ENCODE peak calls at places on chromosomes 7 and 10, in six cellular contexts. One of them, this sample, is unnamed.

GRCh38 chr7:3244241-3244814 is 56.7 kb upstream of the SDK1 start:
- DNase-seq in heart left ventricle: no peak
- DNase-seq in testis: no peak
- DNase-seq in stimulated activated effector memory CD8-positive, alpha-beta T cell treated with anti-CD3 and anti-CD28 coated beads, Interleukin-12 subunit alpha, Interleukin-12 subunit beta, amount 100 ng/mL, for 72 hours: no peak
- DNase-seq in GM20000: no peak
- DNase-seq in stimulated activated CD4-positive, alpha-beta T cell treated with anti-CD3 and anti-CD28 coated beads, Interleukin-12 subunit alpha, Interleukin-12 subunit beta, amount 100 ng/mL, for 4 hours: no peak
- DNase-seq in this sample: no peak

GRCh38 chr7:116588225-116588624 is 63.4 kb downstream of the CAV1 start:
- DNase-seq in heart left ventricle: peak; percentile 32
- DNase-seq in testis: no peak
- DNase-seq in stimulated activated effector memory CD8-positive, alpha-beta T cell treated with anti-CD3 and anti-CD28 coated beads, Interleukin-12 subunit alpha, Interleukin-12 subunit beta, amount 100 ng/mL, for 72 hours: peak; percentile 18
- DNase-seq in GM20000: peak; percentile 27
- DNase-seq in stimulated activated CD4-positive, alpha-beta T cell treated with anti-CD3 and anti-CD28 coated beads, Interleukin-12 subunit alpha, Interleukin-12 subunit beta, amount 100 ng/mL, for 4 hours: no peak
- DNase-seq in this sample: peak; percentile 21

GRCh38 chr10:43913676-43914235 is 265.1 kb upstream of the ZNF32 start:
- DNase-seq in heart left ventricle: no peak
- DNase-seq in testis: no peak
- DNase-seq in stimulated activated effector memory CD8-positive, alpha-beta T cell treated with anti-CD3 and anti-CD28 coated beads, Interleukin-12 subunit alpha, Interleukin-12 subunit beta, amount 100 ng/mL, for 72 hours: no peak
- DNase-seq in GM20000: no peak
- DNase-seq in stimulated activated CD4-positive, alpha-beta T cell treated with anti-CD3 and anti-CD28 coated beads, Interleukin-12 subunit alpha, Interleukin-12 subunit beta, amount 100 ng/mL, for 4 hours: no peak
- DNase-seq in this sample: no peak

GRCh38 chr7:87599336-87599735 is 1.3 kb downstream of the ABCB1 start:
- DNase-seq in heart left ventricle: no peak
- DNase-seq in testis: no peak
- DNase-seq in stimulated activated effector memory CD8-positive, alpha-beta T cell treated with anti-CD3 and anti-CD28 coated beads, Interleukin-12 subunit alpha, Interleukin-12 subunit beta, amount 100 ng/mL, for 72 hours: peak; percentile 12
- DNase-seq in GM20000: peak; percentile 79
- DNase-seq in stimulated activated CD4-positive, alpha-beta T cell treated with anti-CD3 and anti-CD28 coated beads, Interleukin-12 subunit alpha, Interleukin-12 subunit beta, amount 100 ng/mL, for 4 hours: peak; percentile 7
- DNase-seq in this sample: peak; percentile 33

GRCh38 chr10:43949351-43949750 is 300.7 kb upstream of the ZNF32 start:
- DNase-seq in heart left ventricle: no peak
- DNase-seq in testis: no peak
- DNase-seq in stimulated activated effector memory CD8-positive, alpha-beta T cell treated with anti-CD3 and anti-CD28 coated beads, Interleukin-12 subunit alpha, Interleukin-12 subunit beta, amount 100 ng/mL, for 72 hours: no peak
- DNase-seq in GM20000: no peak
- DNase-seq in stimulated activated CD4-positive, alpha-beta T cell treated with anti-CD3 and anti-CD28 coated beads, Interleukin-12 subunit alpha, Interleukin-12 subunit beta, amount 100 ng/mL, for 4 hours: no peak
- DNase-seq in this sample: no peak

GRCh38 chr7:36762394-36762793 is 38.1 kb upstream of the AOAH start:
- DNase-seq in heart left ventricle: no peak
- DNase-seq in testis: no peak
- DNase-seq in stimulated activated effector memory CD8-positive, alpha-beta T cell treated with anti-CD3 and anti-CD28 coated beads, Interleukin-12 subunit alpha, Interleukin-12 subunit beta, amount 100 ng/mL, for 72 hours: no peak
- DNase-seq in GM20000: no peak
- DNase-seq in stimulated activated CD4-positive, alpha-beta T cell treated with anti-CD3 and anti-CD28 coated beads, Interleukin-12 subunit alpha, Interleukin-12 subunit beta, amount 100 ng/mL, for 4 hours: no peak
- DNase-seq in this sample: no peak

GRCh38 chr7:104096683-104097082 is 107.2 kb upstream of the RELN start:
- DNase-seq in heart left ventricle: no peak
- DNase-seq in testis: no peak
- DNase-seq in stimulated activated effector memory CD8-positive, alpha-beta T cell treated with anti-CD3 and anti-CD28 coated beads, Interleukin-12 subunit alpha, Interleukin-12 subunit beta, amount 100 ng/mL, for 72 hours: no peak
- DNase-seq in GM20000: no peak
- DNase-seq in stimulated activated CD4-positive, alpha-beta T cell treated with anti-CD3 and anti-CD28 coated beads, Interleukin-12 subunit alpha, Interleukin-12 subunit beta, amount 100 ng/mL, for 4 hours: no peak
- DNase-seq in this sample: no peak

GRCh38 chr7:151687523-151688235 is 168.0 kb upstream of the RHEB start:
- DNase-seq in heart left ventricle: peak; percentile 43
- DNase-seq in testis: no peak
- DNase-seq in stimulated activated effector memory CD8-positive, alpha-beta T cell treated with anti-CD3 and anti-CD28 coated beads, Interleukin-12 subunit alpha, Interleukin-12 subunit beta, amount 100 ng/mL, for 72 hours: no peak
- DNase-seq in GM20000: no peak
- DNase-seq in stimulated activated CD4-positive, alpha-beta T cell treated with anti-CD3 and anti-CD28 coated beads, Interleukin-12 subunit alpha, Interleukin-12 subunit beta, amount 100 ng/mL, for 4 hours: no peak
- DNase-seq in this sample: peak; percentile 92

GRCh38 chr10:87064651-87065050 is 30.0 kb downstream of the GLUD1 start:
- DNase-seq in heart left ventricle: no peak
- DNase-seq in testis: no peak
- DNase-seq in stimulated activated effector memory CD8-positive, alpha-beta T cell treated with anti-CD3 and anti-CD28 coated beads, Interleukin-12 subunit alpha, Interleukin-12 subunit beta, amount 100 ng/mL, for 72 hours: no peak
- DNase-seq in GM20000: no peak
- DNase-seq in stimulated activated CD4-positive, alpha-beta T cell treated with anti-CD3 and anti-CD28 coated beads, Interleukin-12 subunit alpha, Interleukin-12 subunit beta, amount 100 ng/mL, for 4 hours: no peak
- DNase-seq in this sample: no peak

GRCh38 chr10:49279015-49279880 is 19.7 kb upstream of the C10orf71 start:
- DNase-seq in heart left ventricle: peak; percentile 3
- DNase-seq in testis: no peak
- DNase-seq in stimulated activated effector memory CD8-positive, alpha-beta T cell treated with anti-CD3 and anti-CD28 coated beads, Interleukin-12 subunit alpha, Interleukin-12 subunit beta, amount 100 ng/mL, for 72 hours: no peak
- DNase-seq in GM20000: no peak
- DNase-seq in stimulated activated CD4-positive, alpha-beta T cell treated with anti-CD3 and anti-CD28 coated beads, Interleukin-12 subunit alpha, Interleukin-12 subunit beta, amount 100 ng/mL, for 4 hours: no peak
- DNase-seq in this sample: no peak

GRCh38 chr10:13915710-13916109 is 328.9 kb downstream of the PRPF18 start:
- DNase-seq in heart left ventricle: no peak
- DNase-seq in testis: no peak
- DNase-seq in stimulated activated effector memory CD8-positive, alpha-beta T cell treated with anti-CD3 and anti-CD28 coated beads, Interleukin-12 subunit alpha, Interleukin-12 subunit beta, amount 100 ng/mL, for 72 hours: no peak
- DNase-seq in GM20000: no peak
- DNase-seq in stimulated activated CD4-positive, alpha-beta T cell treated with anti-CD3 and anti-CD28 coated beads, Interleukin-12 subunit alpha, Interleukin-12 subunit beta, amount 100 ng/mL, for 4 hours: no peak
- DNase-seq in this sample: no peak

GRCh38 chr7:101303102-101303701 is 18.4 kb downstream of the IFT22 start:
- DNase-seq in heart left ventricle: no peak
- DNase-seq in testis: no peak
- DNase-seq in stimulated activated effector memory CD8-positive, alpha-beta T cell treated with anti-CD3 and anti-CD28 coated beads, Interleukin-12 subunit alpha, Interleukin-12 subunit beta, amount 100 ng/mL, for 72 hours: no peak
- DNase-seq in GM20000: no peak
- DNase-seq in stimulated activated CD4-positive, alpha-beta T cell treated with anti-CD3 and anti-CD28 coated beads, Interleukin-12 subunit alpha, Interleukin-12 subunit beta, amount 100 ng/mL, for 4 hours: no peak
- DNase-seq in this sample: no peak

GRCh38 chr10:132885451-132886210 is 56.7 kb downstream of the CFAP46 start:
- DNase-seq in heart left ventricle: no peak
- DNase-seq in testis: no peak
- DNase-seq in stimulated activated effector memory CD8-positive, alpha-beta T cell treated with anti-CD3 and anti-CD28 coated beads, Interleukin-12 subunit alpha, Interleukin-12 subunit beta, amount 100 ng/mL, for 72 hours: no peak
- DNase-seq in GM20000: no peak
- DNase-seq in stimulated activated CD4-positive, alpha-beta T cell treated with anti-CD3 and anti-CD28 coated beads, Interleukin-12 subunit alpha, Interleukin-12 subunit beta, amount 100 ng/mL, for 4 hours: no peak
- DNase-seq in this sample: no peak

GRCh38 chr10:110462308-110463095 is 35.2 kb upstream of the DUSP5 start:
- DNase-seq in heart left ventricle: no peak
- DNase-seq in testis: no peak
- DNase-seq in stimulated activated effector memory CD8-positive, alpha-beta T cell treated with anti-CD3 and anti-CD28 coated beads, Interleukin-12 subunit alpha, Interleukin-12 subunit beta, amount 100 ng/mL, for 72 hours: no peak
- DNase-seq in GM20000: no peak
- DNase-seq in stimulated activated CD4-positive, alpha-beta T cell treated with anti-CD3 and anti-CD28 coated beads, Interleukin-12 subunit alpha, Interleukin-12 subunit beta, amount 100 ng/mL, for 4 hours: no peak
- DNase-seq in this sample: no peak

GRCh38 chr10:109956454-109957091 is 33.3 kb upstream of the XPNPEP1 start:
- DNase-seq in heart left ventricle: no peak
- DNase-seq in testis: peak; percentile 29
- DNase-seq in stimulated activated effector memory CD8-positive, alpha-beta T cell treated with anti-CD3 and anti-CD28 coated beads, Interleukin-12 subunit alpha, Interleukin-12 subunit beta, amount 100 ng/mL, for 72 hours: no peak
- DNase-seq in GM20000: peak; percentile 59
- DNase-seq in stimulated activated CD4-positive, alpha-beta T cell treated with anti-CD3 and anti-CD28 coated beads, Interleukin-12 subunit alpha, Interleukin-12 subunit beta, amount 100 ng/mL, for 4 hours: peak; percentile 6
- DNase-seq in this sample: no peak

GRCh38 chr7:19118896-19119301 is 1.5 kb upstream of the TWIST1 start:
- DNase-seq in heart left ventricle: no peak
- DNase-seq in testis: no peak
- DNase-seq in stimulated activated effector memory CD8-positive, alpha-beta T cell treated with anti-CD3 and anti-CD28 coated beads, Interleukin-12 subunit alpha, Interleukin-12 subunit beta, amount 100 ng/mL, for 72 hours: no peak
- DNase-seq in GM20000: no peak
- DNase-seq in stimulated activated CD4-positive, alpha-beta T cell treated with anti-CD3 and anti-CD28 coated beads, Interleukin-12 subunit alpha, Interleukin-12 subunit beta, amount 100 ng/mL, for 4 hours: no peak
- DNase-seq in this sample: no peak

GRCh38 chr7:2172311-2173183 is 60.2 kb downstream of the MAD1L1 start:
- DNase-seq in heart left ventricle: no peak
- DNase-seq in testis: peak; percentile 54
- DNase-seq in stimulated activated effector memory CD8-positive, alpha-beta T cell treated with anti-CD3 and anti-CD28 coated beads, Interleukin-12 subunit alpha, Interleukin-12 subunit beta, amount 100 ng/mL, for 72 hours: no peak
- DNase-seq in GM20000: no peak
- DNase-seq in stimulated activated CD4-positive, alpha-beta T cell treated with anti-CD3 and anti-CD28 coated beads, Interleukin-12 subunit alpha, Interleukin-12 subunit beta, amount 100 ng/mL, for 4 hours: no peak
- DNase-seq in this sample: no peak

GRCh38 chr7:115274-115911 is 77.0 kb upstream of the FAM20C start:
- DNase-seq in heart left ventricle: no peak
- DNase-seq in testis: no peak
- DNase-seq in stimulated activated effector memory CD8-positive, alpha-beta T cell treated with anti-CD3 and anti-CD28 coated beads, Interleukin-12 subunit alpha, Interleukin-12 subunit beta, amount 100 ng/mL, for 72 hours: no peak
- DNase-seq in GM20000: no peak
- DNase-seq in stimulated activated CD4-positive, alpha-beta T cell treated with anti-CD3 and anti-CD28 coated beads, Interleukin-12 subunit alpha, Interleukin-12 subunit beta, amount 100 ng/mL, for 4 hours: no peak
- DNase-seq in this sample: no peak

GRCh38 chr10:131159771-131160170 is 151.8 kb downstream of the TCERG1L start:
- DNase-seq in heart left ventricle: no peak
- DNase-seq in testis: no peak
- DNase-seq in stimulated activated effector memory CD8-positive, alpha-beta T cell treated with anti-CD3 and anti-CD28 coated beads, Interleukin-12 subunit alpha, Interleukin-12 subunit beta, amount 100 ng/mL, for 72 hours: no peak
- DNase-seq in GM20000: no peak
- DNase-seq in stimulated activated CD4-positive, alpha-beta T cell treated with anti-CD3 and anti-CD28 coated beads, Interleukin-12 subunit alpha, Interleukin-12 subunit beta, amount 100 ng/mL, for 4 hours: no peak
- DNase-seq in this sample: no peak

GRCh38 chr7:1901431-1902210 is 231.5 kb downstream of the ELFN1 start:
- DNase-seq in heart left ventricle: no peak
- DNase-seq in testis: no peak
- DNase-seq in stimulated activated effector memory CD8-positive, alpha-beta T cell treated with anti-CD3 and anti-CD28 coated beads, Interleukin-12 subunit alpha, Interleukin-12 subunit beta, amount 100 ng/mL, for 72 hours: no peak
- DNase-seq in GM20000: no peak
- DNase-seq in stimulated activated CD4-positive, alpha-beta T cell treated with anti-CD3 and anti-CD28 coated beads, Interleukin-12 subunit alpha, Interleukin-12 subunit beta, amount 100 ng/mL, for 4 hours: no peak
- DNase-seq in this sample: no peak

GRCh38 chr7:114158275-114158674 is 239.5 kb upstream of the PPP1R3A start:
- DNase-seq in heart left ventricle: no peak
- DNase-seq in testis: no peak
- DNase-seq in stimulated activated effector memory CD8-positive, alpha-beta T cell treated with anti-CD3 and anti-CD28 coated beads, Interleukin-12 subunit alpha, Interleukin-12 subunit beta, amount 100 ng/mL, for 72 hours: no peak
- DNase-seq in GM20000: no peak
- DNase-seq in stimulated activated CD4-positive, alpha-beta T cell treated with anti-CD3 and anti-CD28 coated beads, Interleukin-12 subunit alpha, Interleukin-12 subunit beta, amount 100 ng/mL, for 4 hours: no peak
- DNase-seq in this sample: no peak

This sample was measured in adrenal gland.